ENCODE peak calls at places on chromosome 13, in five cellular contexts. X is K562, P is H1, D is GM12878, S is HepG2. U is an unnamed sample.

GRCh38 chr13:61151062-61151461 is 264.6 kb downstream of the PCDH20 start:
- DNase-seq in D (no peak), P (no peak), S (no peak), X (no peak), U (no peak)

GRCh38 chr13:28955264-28955966 is 135.3 kb downstream of the MTUS2 start:
- DNase-seq in P (no peak), D (no peak), X (no peak), S (no peak), U (no peak)

GRCh38 chr13:100382787-100383186 is 205.8 kb downstream of the GGACT start:
- DNase-seq in D (no peak), P (no peak), X (no peak), S (no peak), U (no peak)

GRCh38 chr13:42970824-42971669 is 21.0 kb downstream of the EPSTI1 start:
- DNase-seq in S (peak), P (no peak), D (no peak), X (peak), U (peak)

GRCh38 chr13:113766035-113766800 is 7.2 kb downstream of the TMEM255B start:
- DNase-seq in D (no peak), S (no peak), P (no peak), X (no peak), U (no peak)

GRCh38 chr13:74187564-74187963 is 53.4 kb upstream of the KLF12 start:
- DNase-seq in D (no peak), S (peak), P (no peak), X (no peak), U (no peak)

GRCh38 chr13:44229371-44230030 is 144.1 kb upstream of the SERP2 start:
- DNase-seq in P (no peak), X (no peak), S (no peak), D (no peak), U (no peak)

GRCh38 chr13:77583551-77583950 is 48.0 kb downstream of the SCEL start:
- DNase-seq in D (no peak), S (no peak), P (no peak), X (no peak), U (no peak)

GRCh38 chr13:26688286-26688685 is 72.3 kb downstream of the GPR12 start:
- DNase-seq in X (no peak), S (no peak), D (no peak), P (no peak), U (no peak)

GRCh38 chr13:44159633-44160279 is 213.9 kb upstream of the SERP2 start:
- DNase-seq in S (no peak), D (no peak), X (no peak), P (no peak), U (no peak)

GRCh38 chr13:50686547-50686946 is 156.9 kb downstream of the DLEU7 start:
- DNase-seq in P (no peak), X (no peak), D (no peak), S (no peak), U (no peak)

GRCh38 chr13:70703755-70704154 is 595.5 kb upstream of the KLHL1 start:
- DNase-seq in P (no peak), D (no peak), X (no peak), S (no peak), U (no peak)

GRCh38 chr13:98478134-98479129 is 98.5 kb downstream of the STK24 start:
- DNase-seq in D (peak), X (peak), S (no peak), P (no peak), U (no peak)

GRCh38 chr13:39864221-39864620 is 208.8 kb downstream of the COG6 start:
- DNase-seq in S (no peak), X (no peak), P (no peak), D (no peak), U (no peak)

GRCh38 chr13:36548129-36548528 is 115.8 kb downstream of the CCNA1 start:
- DNase-seq in X (no peak), S (no peak), P (no peak), D (no peak), U (no peak)

GRCh38 chr13:113087923-113088690 is 17.5 kb upstream of the F7 start:
- DNase-seq in P (no peak), D (no peak), S (no peak), X (no peak), U (no peak)

GRCh38 chr13:34826432-34826831 is 115.6 kb upstream of the NBEA start:
- DNase-seq in P (no peak), S (peak), X (no peak), D (no peak), U (no peak)

GRCh38 chr13:52412128-52412527 is 6.2 kb upstream of the THSD1 start:
- DNase-seq in S (no peak), P (no peak), X (no peak), D (no peak), U (no peak)

GRCh38 chr13:38577048-38577447 is 109.8 kb upstream of the FREM2 start:
- DNase-seq in P (no peak), S (peak), X (peak), D (no peak), U (no peak)

GRCh38 chr13:70107125-70107497 is 515 bp upstream of the ATXN8OS start:
- DNase-seq in D (no peak), P (no peak), S (no peak), X (no peak), U (no peak)

GRCh38 chr13:45575830-45576180 is 39.7 kb downstream of the ERICH6B start:
- DNase-seq in X (no peak), D (no peak), S (no peak), P (no peak), U (no peak)

GRCh38 chr13:95643814-95644598 is 500 bp downstream of the DZIP1 start:
- DNase-seq in P (no peak), D (no peak), S (peak), X (no peak), U (no peak)

GRCh38 chr13:102327119-102327617 is 74.7 kb downstream of the FGF14 start:
- DNase-seq in S (no peak), P (no peak), X (no peak), D (no peak), U (no peak)

DNA sequence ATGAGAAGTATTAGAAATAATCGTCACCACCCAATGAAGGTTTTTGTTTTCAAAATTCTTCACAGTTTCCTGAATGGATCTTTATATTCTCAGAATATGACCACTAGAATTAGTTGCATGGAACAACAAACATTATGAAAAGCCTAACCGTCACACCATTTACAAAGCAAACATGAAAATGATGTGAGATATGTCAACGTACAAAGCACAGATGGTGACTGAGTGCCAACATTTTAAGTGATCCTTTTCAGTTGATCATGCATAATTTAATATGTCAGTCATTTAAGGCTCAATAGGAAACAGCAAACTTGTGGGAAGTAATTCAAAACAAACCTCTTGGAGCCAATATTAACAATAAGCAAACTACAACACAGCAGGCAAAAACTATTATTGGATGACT is 277.6 kb downstream of the SLITRK6 start:
- DNase-seq in D (no peak), X (no peak), S (no peak), P (no peak), U (no peak)
- TF ChIP-seq SIN3A in D (no peak), X (no peak), S (no peak), P (no peak), U (no peak)

DNA sequence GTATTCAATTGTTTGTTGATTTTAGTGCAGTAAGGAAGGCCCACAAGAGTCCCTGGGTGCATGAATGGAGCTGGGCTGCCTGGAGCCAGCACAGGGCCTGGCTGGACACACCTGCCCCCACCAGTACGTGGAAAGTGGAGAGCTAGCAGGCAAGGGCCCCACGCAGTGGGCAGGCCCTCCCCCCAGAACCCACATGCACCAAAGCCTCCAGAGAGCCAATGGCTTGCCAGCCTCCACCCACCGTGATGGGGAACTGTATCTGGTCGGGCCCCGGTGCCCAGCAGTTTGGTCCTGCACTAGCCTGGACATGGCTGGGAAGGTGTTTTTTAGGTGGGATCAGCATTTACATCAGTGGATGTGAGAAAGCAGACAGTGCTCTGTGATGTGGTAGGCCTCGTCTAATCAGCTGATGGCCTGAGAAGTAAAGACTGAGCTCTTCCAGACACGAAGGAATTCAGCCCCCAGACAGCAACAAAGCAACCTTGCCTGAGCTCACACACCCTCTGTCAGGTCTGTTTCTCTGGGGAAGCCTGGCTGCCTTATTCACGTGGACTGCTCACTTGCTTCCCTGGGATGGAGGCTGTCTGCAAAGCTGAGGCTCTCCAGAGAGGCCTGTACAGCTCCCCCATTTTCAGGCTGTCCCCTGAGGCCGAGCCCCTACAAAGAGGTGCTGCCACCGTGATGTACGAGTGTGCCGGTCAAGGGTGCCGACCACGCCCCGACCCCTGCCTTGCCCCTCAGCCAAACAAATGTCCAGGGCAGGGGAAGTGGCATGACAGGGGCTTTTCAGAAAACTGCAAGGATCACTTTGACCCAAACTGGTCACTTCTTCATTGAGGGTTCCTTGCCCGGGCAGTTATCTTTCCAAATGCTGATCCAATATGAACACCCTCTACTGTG is 27.5 kb downstream of the RAB20 start:
- DNase-seq in D (no peak), S (no peak), P (no peak), X (no peak), U (no peak)
- TF ChIP-seq EZH2 in D (no peak), S (no peak), P (no peak), X (no peak), U (no peak)

GRCh38 chr13:109156181-109156935 is 526.9 kb downstream of the MYO16 start:
- DNase-seq in D (no peak), X (no peak), P (no peak), S (no peak), U (no peak)
- TF ChIP-seq CEBPB in D (no peak), X (no peak), P (no peak), S (no peak), U (no peak)

GRCh38 chr13:20796791-20797513 is 23.2 kb upstream of the EEF1AKMT1 start:
- DNase-seq in X (no peak), P (no peak), S (no peak), D (no peak), U (no peak)
- TF ChIP-seq SIN3A in X (no peak), P (no peak), S (no peak), D (no peak), U (no peak)

GRCh38 chr13:30051531-30052060 is 201.2 kb upstream of the UBL3 start:
- DNase-seq in X (no peak), D (no peak), S (no peak), P (no peak), U (no peak)

GRCh38 chr13:30058429-30058828 is 208.0 kb upstream of the UBL3 start:
- DNase-seq in P (no peak), S (no peak), X (no peak), D (no peak), U (no peak)

GRCh38 chr13:30052127-30052526 is 201.7 kb upstream of the UBL3 start:
- DNase-seq in S (no peak), X (peak), D (no peak), P (peak), U (no peak)

GRCh38 chr13:30049692-30050091 is 199.3 kb upstream of the UBL3 start:
- DNase-seq in S (no peak), D (no peak), P (no peak), X (peak), U (no peak)

DNA sequence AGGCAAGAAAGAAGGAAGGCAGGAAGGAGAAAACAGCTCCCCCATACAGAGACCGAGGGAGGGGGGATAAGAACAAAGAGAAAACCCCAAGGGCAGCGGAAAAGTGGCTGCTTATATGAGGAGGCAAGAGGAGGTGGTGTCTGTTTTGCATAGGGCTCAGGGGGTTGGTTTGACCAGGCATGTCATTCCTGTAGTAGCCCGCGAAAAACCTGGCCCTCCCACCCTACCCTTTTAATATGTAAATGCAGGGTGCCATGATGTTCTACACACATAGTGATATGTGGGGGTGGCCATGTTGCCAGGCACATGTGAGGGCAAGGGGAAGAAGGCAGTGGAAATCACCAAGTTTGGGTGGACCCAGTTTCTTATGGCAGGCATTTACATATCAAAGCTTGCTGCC is 203.5 kb upstream of the UBL3 start:
- DNase-seq in D (no peak), S (no peak), X (no peak), P (peak), U (no peak)
- TF ChIP-seq EZH2 in D (no peak), S (no peak), X (no peak), P (no peak), U (no peak)

GRCh38 chr13:110316196-110316595 is 9.1 kb downstream of the COL4A2 start:
- DNase-seq in P (no peak), X (no peak), S (no peak), D (no peak), U (no peak)

GRCh38 chr13:110318920-110319319 is 11.8 kb downstream of the COL4A2 start:
- DNase-seq in S (no peak), D (no peak), X (no peak), P (no peak), U (no peak)

GRCh38 chr13:110319397-110319773 is 12.3 kb downstream of the COL4A2 start:
- DNase-seq in D (no peak), P (no peak), X (no peak), S (no peak), U (no peak)

GRCh38 chr13:110317496-110318195 is 10.6 kb downstream of the COL4A2 start:
- DNase-seq in D (no peak), S (no peak), P (no peak), X (no peak), U (no peak)

DNA sequence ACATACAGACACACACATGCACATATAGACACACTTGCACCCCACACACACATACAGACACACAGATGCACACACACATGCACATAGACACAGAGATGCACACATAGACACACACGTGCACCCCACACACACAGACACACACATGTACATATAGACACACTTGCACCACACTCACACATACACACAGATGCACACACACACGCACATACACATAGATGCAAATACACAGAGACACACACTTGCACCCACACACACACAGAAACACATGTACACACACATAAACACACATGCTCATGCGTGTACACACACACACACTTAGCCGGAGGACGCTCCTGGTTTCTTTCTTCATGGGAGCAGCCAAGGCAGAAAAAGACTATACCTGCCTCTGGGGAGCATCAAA is 10.0 kb downstream of the COL4A2 start:
- DNase-seq in D (no peak), S (no peak), X (no peak), P (no peak), U (no peak)
- TF ChIP-seq CEBPB in D (no peak), S (no peak), X (no peak), P (no peak), U (no peak)